ENCODE peak calls at places on chromosomes 7 and 10, in six cellular contexts. One of them, this sample, is unnamed.

GRCh38 chr10:22246680-22247391 is 29.0 kb upstream of the EBLN1 start:
- DNase-seq in CD4-positive, alpha-beta T cell: no peak
- DNase-seq in RWPE1: peak; percentile 93
- DNase-seq in CD8-positive, alpha-beta T cell: no peak
- DNase-seq in coronary artery: no peak
- DNase-seq in body of pancreas: no peak
- DNase-seq in this sample: no peak

GRCh38 chr10:129089341-129089740 is 377.7 kb upstream of the MGMT start:
- DNase-seq in CD4-positive, alpha-beta T cell: no peak
- DNase-seq in CD8-positive, alpha-beta T cell: no peak
- DNase-seq in RWPE1: no peak
- DNase-seq in coronary artery: no peak
- DNase-seq in body of pancreas: no peak
- DNase-seq in this sample: no peak

GRCh38 chr7:100942038-100942774 is 7.1 kb upstream of the MUC3A start:
- DNase-seq in CD8-positive, alpha-beta T cell: no peak
- DNase-seq in RWPE1: peak; percentile 38
- DNase-seq in CD4-positive, alpha-beta T cell: no peak
- DNase-seq in coronary artery: no peak
- DNase-seq in body of pancreas: no peak
- DNase-seq in this sample: no peak

GRCh38 chr7:107742678-107743566 is 1.0 kb upstream of the CBLL1 start:
- DNase-seq in coronary artery: peak; percentile 85
- DNase-seq in body of pancreas: no peak
- DNase-seq in CD8-positive, alpha-beta T cell: no peak
- DNase-seq in RWPE1: peak; percentile 42
- DNase-seq in CD4-positive, alpha-beta T cell: no peak
- DNase-seq in this sample: peak; percentile 70

GRCh38 chr10:74753295-74754211 is 72.8 kb upstream of the KAT6B start:
- DNase-seq in CD4-positive, alpha-beta T cell: no peak
- DNase-seq in CD8-positive, alpha-beta T cell: no peak
- DNase-seq in coronary artery: no peak
- DNase-seq in body of pancreas: peak; percentile 40
- DNase-seq in RWPE1: no peak
- DNase-seq in this sample: no peak

GRCh38 chr10:29858352-29859267 is 200.8 kb downstream of the JCAD start:
- DNase-seq in RWPE1: peak; percentile 71
- DNase-seq in coronary artery: peak; percentile 88
- DNase-seq in CD4-positive, alpha-beta T cell: no peak
- DNase-seq in body of pancreas: peak; percentile 68
- DNase-seq in CD8-positive, alpha-beta T cell: no peak
- DNase-seq in this sample: peak; percentile 64

GRCh38 chr7:85172530-85172941 is 14.3 kb downstream of the SEMA3D start:
- DNase-seq in CD8-positive, alpha-beta T cell: no peak
- DNase-seq in RWPE1: no peak
- DNase-seq in CD4-positive, alpha-beta T cell: no peak
- DNase-seq in coronary artery: no peak
- DNase-seq in body of pancreas: no peak
- DNase-seq in this sample: no peak

GRCh38 chr7:55086413-55087201 is 67.8 kb downstream of the EGFR start:
- DNase-seq in body of pancreas: peak; percentile 36
- DNase-seq in CD8-positive, alpha-beta T cell: no peak
- DNase-seq in CD4-positive, alpha-beta T cell: no peak
- DNase-seq in RWPE1: no peak
- DNase-seq in coronary artery: no peak
- DNase-seq in this sample: peak; percentile 45

GRCh38 chr10:58972576-58973234 is 203.7 kb upstream of the PHYHIPL start:
- DNase-seq in coronary artery: no peak
- DNase-seq in CD4-positive, alpha-beta T cell: no peak
- DNase-seq in body of pancreas: no peak
- DNase-seq in CD8-positive, alpha-beta T cell: no peak
- DNase-seq in RWPE1: no peak
- DNase-seq in this sample: no peak

GRCh38 chr10:22427101-22427500 is 81.8 kb downstream of the SPAG6 start:
- DNase-seq in CD4-positive, alpha-beta T cell: no peak
- DNase-seq in CD8-positive, alpha-beta T cell: no peak
- DNase-seq in body of pancreas: no peak
- DNase-seq in RWPE1: peak; percentile 59
- DNase-seq in coronary artery: no peak
- DNase-seq in this sample: no peak

GRCh38 chr10:100998183-100998990 is 1.2 kb upstream of the LZTS2 start:
- DNase-seq in CD8-positive, alpha-beta T cell: no peak
- DNase-seq in RWPE1: peak; percentile 94
- DNase-seq in body of pancreas: peak; percentile 88
- DNase-seq in CD4-positive, alpha-beta T cell: peak; percentile 41
- DNase-seq in coronary artery: peak; percentile 91
- DNase-seq in this sample: peak; percentile 78

GRCh38 chr10:95513941-95514392 is 47.2 kb downstream of the SORBS1 start:
- DNase-seq in body of pancreas: peak; percentile 83
- DNase-seq in RWPE1: peak; percentile 79
- DNase-seq in CD8-positive, alpha-beta T cell: no peak
- DNase-seq in CD4-positive, alpha-beta T cell: no peak
- DNase-seq in coronary artery: no peak
- DNase-seq in this sample: no peak

GRCh38 chr10:63281967-63282366 is 148.8 kb downstream of the NRBF2 start:
- DNase-seq in CD8-positive, alpha-beta T cell: no peak
- DNase-seq in CD4-positive, alpha-beta T cell: no peak
- DNase-seq in RWPE1: no peak
- DNase-seq in body of pancreas: no peak
- DNase-seq in coronary artery: no peak
- DNase-seq in this sample: no peak

GRCh38 chr10:47361293-47361692 is 13.1 kb downstream of the RBP3 start:
- DNase-seq in CD4-positive, alpha-beta T cell: no peak
- DNase-seq in coronary artery: peak; percentile 45
- DNase-seq in CD8-positive, alpha-beta T cell: no peak
- DNase-seq in RWPE1: peak; percentile 32
- DNase-seq in body of pancreas: peak; percentile 28
- DNase-seq in this sample: no peak

GRCh38 chr7:75811894-75812678 is 1.5 kb downstream of the CCL24 start:
- DNase-seq in CD8-positive, alpha-beta T cell: no peak
- DNase-seq in CD4-positive, alpha-beta T cell: no peak
- DNase-seq in RWPE1: no peak
- DNase-seq in coronary artery: no peak
- DNase-seq in body of pancreas: no peak
- DNase-seq in this sample: no peak

GRCh38 chr10:119687192-119688032 is 36.2 kb downstream of the BAG3 start:
- DNase-seq in RWPE1: no peak
- DNase-seq in CD4-positive, alpha-beta T cell: no peak
- DNase-seq in coronary artery: no peak
- DNase-seq in body of pancreas: no peak
- DNase-seq in CD8-positive, alpha-beta T cell: no peak
- DNase-seq in this sample: no peak

GRCh38 chr10:11488126-11488525 is 123.3 kb downstream of the USP6NL start:
- DNase-seq in body of pancreas: no peak
- DNase-seq in CD8-positive, alpha-beta T cell: no peak
- DNase-seq in coronary artery: no peak
- DNase-seq in RWPE1: no peak
- DNase-seq in CD4-positive, alpha-beta T cell: no peak
- DNase-seq in this sample: no peak

GRCh38 chr10:33453081-33453850 is 118.8 kb upstream of the NRP1 start:
- DNase-seq in body of pancreas: no peak
- DNase-seq in RWPE1: peak; percentile 56
- DNase-seq in CD4-positive, alpha-beta T cell: no peak
- DNase-seq in CD8-positive, alpha-beta T cell: no peak
- DNase-seq in coronary artery: no peak
- DNase-seq in this sample: no peak

GRCh38 chr10:27865221-27865635 is 119.6 kb upstream of the MKX start:
- DNase-seq in coronary artery: no peak
- DNase-seq in CD4-positive, alpha-beta T cell: no peak
- DNase-seq in CD8-positive, alpha-beta T cell: no peak
- DNase-seq in body of pancreas: no peak
- DNase-seq in RWPE1: peak; percentile 49
- DNase-seq in this sample: no peak

GRCh38 chr10:112526130-112526529 is 79.1 kb downstream of the VTI1A start:
- DNase-seq in RWPE1: peak; percentile 26
- DNase-seq in CD8-positive, alpha-beta T cell: no peak
- DNase-seq in coronary artery: no peak
- DNase-seq in body of pancreas: no peak
- DNase-seq in CD4-positive, alpha-beta T cell: no peak
- DNase-seq in this sample: no peak

GRCh38 chr10:58554316-58554715 is 41.6 kb downstream of the BICC1 start:
- DNase-seq in CD8-positive, alpha-beta T cell: no peak
- DNase-seq in coronary artery: no peak
- DNase-seq in RWPE1: peak; percentile 7
- DNase-seq in CD4-positive, alpha-beta T cell: no peak
- DNase-seq in body of pancreas: no peak
- DNase-seq in this sample: no peak

GRCh38 chr7:150940446-150941102 is 37.5 kb downstream of the KCNH2 start:
- DNase-seq in body of pancreas: no peak
- DNase-seq in CD4-positive, alpha-beta T cell: no peak
- DNase-seq in coronary artery: no peak
- DNase-seq in CD8-positive, alpha-beta T cell: no peak
- DNase-seq in RWPE1: peak; percentile 55
- DNase-seq in this sample: no peak

GRCh38 chr10:127774771-127775559 is 38.0 kb downstream of the FOXI2 start:
- DNase-seq in CD8-positive, alpha-beta T cell: no peak
- DNase-seq in CD4-positive, alpha-beta T cell: no peak
- DNase-seq in coronary artery: no peak
- DNase-seq in RWPE1: no peak
- DNase-seq in body of pancreas: no peak
- DNase-seq in this sample: no peak

DNA sequence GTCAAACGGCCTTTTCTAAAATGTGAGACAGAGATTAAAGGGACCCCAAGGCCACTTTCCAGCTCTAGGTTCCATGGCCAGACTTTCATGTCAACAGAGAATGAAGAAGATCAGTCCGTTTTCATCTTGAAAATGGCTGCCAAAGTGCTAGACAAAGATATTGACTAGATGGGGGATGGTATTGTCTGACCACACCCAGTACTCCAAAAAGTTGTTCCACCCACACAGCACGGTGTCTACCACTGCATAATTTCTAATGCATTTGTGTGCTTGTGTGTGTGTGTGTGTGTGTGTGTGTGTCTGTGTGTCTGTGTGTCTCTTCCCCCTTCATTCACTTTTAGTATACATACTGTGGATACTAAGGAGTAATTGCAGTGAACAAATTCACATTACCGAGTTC is 1.3 kb downstream of the COL1A2 start:
- DNase-seq in RWPE1: no peak
- DNase-seq in CD8-positive, alpha-beta T cell: no peak
- DNase-seq in body of pancreas: no peak
- DNase-seq in coronary artery: no peak
- DNase-seq in CD4-positive, alpha-beta T cell: no peak
- DNase-seq in this sample: no peak
- H3K27ac ChIP-seq in RWPE1: no peak overlapping the region
- H3K27ac ChIP-seq in CD8-positive, alpha-beta T cell: no peak overlapping the region
- H3K27ac ChIP-seq in body of pancreas: no peak overlapping the region
- H3K27ac ChIP-seq in coronary artery: peak overlapping the region; percentile 95
- H3K27ac ChIP-seq in CD4-positive, alpha-beta T cell: no peak overlapping the region
- H3K27ac ChIP-seq in this sample: peak overlapping the region; percentile 37

GRCh38 chr7:138313829-138314178 is 146.3 kb upstream of the TRIM24 start:
- DNase-seq in coronary artery: no peak
- DNase-seq in RWPE1: no peak
- DNase-seq in CD4-positive, alpha-beta T cell: no peak
- DNase-seq in body of pancreas: no peak
- DNase-seq in CD8-positive, alpha-beta T cell: no peak
- DNase-seq in this sample: no peak

GRCh38 chr7:138317044-138317596 is 142.9 kb upstream of the TRIM24 start:
- DNase-seq in CD4-positive, alpha-beta T cell: no peak
- DNase-seq in CD8-positive, alpha-beta T cell: no peak
- DNase-seq in body of pancreas: no peak
- DNase-seq in coronary artery: no peak
- DNase-seq in RWPE1: no peak
- DNase-seq in this sample: no peak

DNA sequence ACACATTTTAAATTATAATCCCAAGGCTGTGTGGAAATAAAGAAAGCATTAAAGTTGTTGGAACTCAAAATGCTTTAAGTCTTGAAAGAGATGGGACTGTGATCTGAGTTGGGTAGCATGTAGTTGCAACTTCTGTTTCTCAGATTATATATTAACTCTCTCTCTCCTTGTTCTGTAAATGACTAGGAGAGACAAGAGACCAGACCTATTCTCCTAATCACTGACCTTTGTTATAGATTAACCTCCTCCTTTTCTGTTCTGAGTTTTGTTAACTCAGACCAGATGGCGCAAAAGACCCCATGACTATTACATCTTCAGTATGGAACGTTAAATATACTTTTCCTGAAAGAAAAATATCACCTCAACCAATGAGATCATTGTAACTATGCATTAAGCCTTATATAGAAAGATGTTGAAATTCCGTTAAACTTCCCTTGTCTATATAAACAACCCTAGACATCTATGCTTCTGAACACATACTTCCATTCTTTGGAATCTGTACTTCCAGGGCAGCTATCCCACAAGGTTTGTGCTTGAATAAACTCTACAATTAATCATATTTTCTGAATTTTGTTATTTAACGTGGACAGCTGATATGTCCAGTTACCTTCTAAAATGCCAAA is 143.5 kb upstream of the TRIM24 start:
- DNase-seq in body of pancreas: no peak
- DNase-seq in CD4-positive, alpha-beta T cell: no peak
- DNase-seq in RWPE1: no peak
- DNase-seq in CD8-positive, alpha-beta T cell: no peak
- DNase-seq in coronary artery: no peak
- DNase-seq in this sample: no peak
- H3K27ac ChIP-seq in body of pancreas: no peak overlapping the region
- H3K27ac ChIP-seq in CD4-positive, alpha-beta T cell: no peak overlapping the region
- H3K27ac ChIP-seq in RWPE1: no peak overlapping the region
- H3K27ac ChIP-seq in CD8-positive, alpha-beta T cell: no peak overlapping the region
- H3K27ac ChIP-seq in coronary artery: no peak overlapping the region
- H3K27ac ChIP-seq in this sample: no peak overlapping the region

DNA sequence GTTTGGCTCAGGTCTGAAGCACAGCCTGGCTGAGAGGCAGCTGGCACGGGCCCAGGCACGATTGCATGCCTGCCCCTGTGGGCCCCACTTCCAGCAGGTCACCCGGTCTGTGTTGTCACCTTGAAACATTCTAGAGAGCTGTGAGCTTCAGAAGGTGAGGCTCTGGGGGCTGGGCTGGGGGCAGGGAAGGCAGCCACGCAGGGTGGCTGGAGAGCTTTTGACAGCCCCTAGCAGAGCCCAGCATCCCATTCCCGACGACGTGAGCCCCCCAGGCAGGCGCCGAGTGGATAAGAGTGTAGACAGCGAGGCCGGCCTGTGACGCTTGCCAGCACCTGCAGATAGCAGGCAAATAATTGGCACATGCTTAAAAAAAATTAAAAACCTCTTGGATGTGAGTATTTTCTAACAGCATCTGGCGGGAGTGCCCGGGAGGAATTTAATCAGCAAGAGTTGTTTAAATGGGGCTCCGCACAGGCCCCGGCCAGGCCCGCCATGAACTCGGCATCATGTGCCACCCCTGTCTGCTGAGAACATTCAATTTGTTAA is 212.0 kb upstream of the TBX20 start:
- DNase-seq in CD4-positive, alpha-beta T cell: no peak
- DNase-seq in CD8-positive, alpha-beta T cell: no peak
- DNase-seq in RWPE1: no peak
- DNase-seq in coronary artery: no peak
- DNase-seq in body of pancreas: peak; percentile 15
- DNase-seq in this sample: peak; percentile 69
- H3K27ac ChIP-seq in CD4-positive, alpha-beta T cell: no peak overlapping the region
- H3K27ac ChIP-seq in CD8-positive, alpha-beta T cell: no peak overlapping the region
- H3K27ac ChIP-seq in RWPE1: no peak overlapping the region
- H3K27ac ChIP-seq in coronary artery: no peak overlapping the region
- H3K27ac ChIP-seq in body of pancreas: no peak overlapping the region
- H3K27ac ChIP-seq in this sample: no peak overlapping the region

DNA sequence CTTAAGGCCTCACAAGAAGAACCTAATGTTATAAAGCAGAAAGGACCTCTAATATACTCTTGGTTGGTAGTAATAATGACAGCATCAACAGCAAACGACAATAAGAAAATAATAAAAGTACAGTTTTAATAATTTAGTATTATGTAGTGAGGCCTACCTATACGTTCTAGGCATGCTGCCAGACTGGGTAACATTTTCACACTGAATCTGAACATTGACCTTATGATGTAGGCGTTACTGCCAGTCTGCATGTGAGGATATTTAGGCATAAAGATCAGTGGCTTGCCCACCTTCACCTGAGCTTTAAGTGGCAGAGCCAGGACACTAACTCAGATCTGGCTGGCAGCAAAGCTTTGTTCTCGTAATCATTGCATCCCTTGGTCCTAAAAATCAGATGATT is 2.5 kb downstream of the FGL2 start:
- DNase-seq in RWPE1: no peak
- DNase-seq in CD8-positive, alpha-beta T cell: no peak
- DNase-seq in CD4-positive, alpha-beta T cell: no peak
- DNase-seq in body of pancreas: no peak
- DNase-seq in coronary artery: no peak
- DNase-seq in this sample: no peak
- H3K27ac ChIP-seq in RWPE1: no peak overlapping the region
- H3K27ac ChIP-seq in CD8-positive, alpha-beta T cell: no peak overlapping the region
- H3K27ac ChIP-seq in CD4-positive, alpha-beta T cell: no peak overlapping the region
- H3K27ac ChIP-seq in body of pancreas: no peak overlapping the region
- H3K27ac ChIP-seq in coronary artery: no peak overlapping the region
- H3K27ac ChIP-seq in this sample: no peak overlapping the region

This sample was measured in lung.